ENCODE peak calls at places on chromosomes 6 and 20, in six cellular contexts. One of them, this sample, is unnamed.

GRCh38 chr6:99349620-99350141 is at the start of gene FAXC:
- DNase-seq in fibroblast of the aortic adventitia: no peak
- DNase-seq in fibroblast of mammary gland: no peak
- DNase-seq in HCEC 1CT: no peak
- DNase-seq in activated CD4-positive, alpha-beta T cell treated with anti-CD3 and anti-CD28 coated beads, Interleukin-2, amount 50 U/mL, for 1 hour: no peak
- DNase-seq in RWPE1: peak
- DNase-seq in this sample: no peak

GRCh38 chr6:161292145-161292544 is 18.3 kb upstream of the AGPAT4 start:
- DNase-seq in RWPE1: no peak
- DNase-seq in HCEC 1CT: no peak
- DNase-seq in activated CD4-positive, alpha-beta T cell treated with anti-CD3 and anti-CD28 coated beads, Interleukin-2, amount 50 U/mL, for 1 hour: no peak
- DNase-seq in fibroblast of the aortic adventitia: no peak
- DNase-seq in fibroblast of mammary gland: no peak
- DNase-seq in this sample: no peak

GRCh38 chr20:19858972-19859371 is 100.9 kb downstream of the RIN2 start:
- DNase-seq in RWPE1: no peak
- DNase-seq in activated CD4-positive, alpha-beta T cell treated with anti-CD3 and anti-CD28 coated beads, Interleukin-2, amount 50 U/mL, for 1 hour: no peak
- DNase-seq in fibroblast of mammary gland: peak
- DNase-seq in fibroblast of the aortic adventitia: peak
- DNase-seq in HCEC 1CT: peak
- DNase-seq in this sample: no peak

GRCh38 chr20:63238491-63239126 is 2.9 kb downstream of the BIRC7 start:
- DNase-seq in fibroblast of mammary gland: no peak
- DNase-seq in RWPE1: no peak
- DNase-seq in activated CD4-positive, alpha-beta T cell treated with anti-CD3 and anti-CD28 coated beads, Interleukin-2, amount 50 U/mL, for 1 hour: no peak
- DNase-seq in fibroblast of the aortic adventitia: no peak
- DNase-seq in HCEC 1CT: no peak
- DNase-seq in this sample: no peak

GRCh38 chr6:104682722-104683643 is 176.7 kb downstream of the HACE1 start:
- DNase-seq in fibroblast of mammary gland: peak
- DNase-seq in RWPE1: peak
- DNase-seq in activated CD4-positive, alpha-beta T cell treated with anti-CD3 and anti-CD28 coated beads, Interleukin-2, amount 50 U/mL, for 1 hour: peak
- DNase-seq in HCEC 1CT: peak
- DNase-seq in fibroblast of the aortic adventitia: peak
- DNase-seq in this sample: peak

GRCh38 chr20:34579191-34579661 is 20.7 kb downstream of the MAP1LC3A start:
- DNase-seq in fibroblast of the aortic adventitia: peak
- DNase-seq in HCEC 1CT: peak
- DNase-seq in RWPE1: peak
- DNase-seq in fibroblast of mammary gland: peak
- DNase-seq in activated CD4-positive, alpha-beta T cell treated with anti-CD3 and anti-CD28 coated beads, Interleukin-2, amount 50 U/mL, for 1 hour: no peak
- DNase-seq in this sample: no peak

GRCh38 chr6:165178056-165178455 is 131.3 kb downstream of the C6orf118 start:
- DNase-seq in RWPE1: peak
- DNase-seq in fibroblast of mammary gland: peak
- DNase-seq in activated CD4-positive, alpha-beta T cell treated with anti-CD3 and anti-CD28 coated beads, Interleukin-2, amount 50 U/mL, for 1 hour: no peak
- DNase-seq in fibroblast of the aortic adventitia: peak
- DNase-seq in HCEC 1CT: peak
- DNase-seq in this sample: no peak

GRCh38 chr6:25874118-25874517 is at the start of gene SLC17A3:
- DNase-seq in RWPE1: no peak
- DNase-seq in HCEC 1CT: no peak
- DNase-seq in activated CD4-positive, alpha-beta T cell treated with anti-CD3 and anti-CD28 coated beads, Interleukin-2, amount 50 U/mL, for 1 hour: no peak
- DNase-seq in fibroblast of the aortic adventitia: no peak
- DNase-seq in fibroblast of mammary gland: no peak
- DNase-seq in this sample: no peak

GRCh38 chr6:154920502-154921200 is 74.5 kb upstream of the TIAM2 start:
- DNase-seq in HCEC 1CT: no peak
- DNase-seq in fibroblast of mammary gland: peak
- DNase-seq in activated CD4-positive, alpha-beta T cell treated with anti-CD3 and anti-CD28 coated beads, Interleukin-2, amount 50 U/mL, for 1 hour: no peak
- DNase-seq in RWPE1: no peak
- DNase-seq in fibroblast of the aortic adventitia: no peak
- DNase-seq in this sample: no peak

GRCh38 chr6:169173532-169174268 is 79.9 kb downstream of the THBS2 start:
- DNase-seq in fibroblast of the aortic adventitia: no peak
- DNase-seq in activated CD4-positive, alpha-beta T cell treated with anti-CD3 and anti-CD28 coated beads, Interleukin-2, amount 50 U/mL, for 1 hour: no peak
- DNase-seq in fibroblast of mammary gland: no peak
- DNase-seq in HCEC 1CT: peak
- DNase-seq in RWPE1: peak
- DNase-seq in this sample: no peak

GRCh38 chr20:15763344-15763743 is 809.9 kb downstream of the KIF16B start:
- DNase-seq in fibroblast of the aortic adventitia: no peak
- DNase-seq in activated CD4-positive, alpha-beta T cell treated with anti-CD3 and anti-CD28 coated beads, Interleukin-2, amount 50 U/mL, for 1 hour: no peak
- DNase-seq in RWPE1: no peak
- DNase-seq in HCEC 1CT: no peak
- DNase-seq in fibroblast of mammary gland: no peak
- DNase-seq in this sample: no peak

GRCh38 chr6:136035378-136036070 is 184.0 kb downstream of the PDE7B start:
- DNase-seq in activated CD4-positive, alpha-beta T cell treated with anti-CD3 and anti-CD28 coated beads, Interleukin-2, amount 50 U/mL, for 1 hour: no peak
- DNase-seq in HCEC 1CT: peak
- DNase-seq in fibroblast of mammary gland: peak
- DNase-seq in RWPE1: no peak
- DNase-seq in fibroblast of the aortic adventitia: peak
- DNase-seq in this sample: no peak

GRCh38 chr6:24504274-24504641 is 9.5 kb downstream of the ALDH5A1 start:
- DNase-seq in RWPE1: no peak
- DNase-seq in HCEC 1CT: no peak
- DNase-seq in fibroblast of mammary gland: no peak
- DNase-seq in activated CD4-positive, alpha-beta T cell treated with anti-CD3 and anti-CD28 coated beads, Interleukin-2, amount 50 U/mL, for 1 hour: no peak
- DNase-seq in fibroblast of the aortic adventitia: no peak
- DNase-seq in this sample: no peak

GRCh38 chr6:11770546-11771466 is 7.8 kb downstream of the ADTRP start:
- DNase-seq in RWPE1: peak
- DNase-seq in fibroblast of mammary gland: peak
- DNase-seq in fibroblast of the aortic adventitia: peak
- DNase-seq in HCEC 1CT: peak
- DNase-seq in activated CD4-positive, alpha-beta T cell treated with anti-CD3 and anti-CD28 coated beads, Interleukin-2, amount 50 U/mL, for 1 hour: no peak
- DNase-seq in this sample: no peak

GRCh38 chr20:54002056-54002575 is 68.3 kb downstream of the BCAS1 start:
- DNase-seq in fibroblast of mammary gland: no peak
- DNase-seq in fibroblast of the aortic adventitia: no peak
- DNase-seq in activated CD4-positive, alpha-beta T cell treated with anti-CD3 and anti-CD28 coated beads, Interleukin-2, amount 50 U/mL, for 1 hour: no peak
- DNase-seq in RWPE1: no peak
- DNase-seq in HCEC 1CT: no peak
- DNase-seq in this sample: no peak

GRCh38 chr20:33852971-33853813 is 42.0 kb downstream of the CHMP4B start:
- DNase-seq in HCEC 1CT: no peak
- DNase-seq in fibroblast of mammary gland: peak
- DNase-seq in activated CD4-positive, alpha-beta T cell treated with anti-CD3 and anti-CD28 coated beads, Interleukin-2, amount 50 U/mL, for 1 hour: no peak
- DNase-seq in fibroblast of the aortic adventitia: no peak
- DNase-seq in RWPE1: no peak
- DNase-seq in this sample: peak

GRCh38 chr6:84536914-84537638 is 227.3 kb downstream of the TBX18 start:
- DNase-seq in fibroblast of mammary gland: peak
- DNase-seq in RWPE1: no peak
- DNase-seq in HCEC 1CT: no peak
- DNase-seq in activated CD4-positive, alpha-beta T cell treated with anti-CD3 and anti-CD28 coated beads, Interleukin-2, amount 50 U/mL, for 1 hour: no peak
- DNase-seq in fibroblast of the aortic adventitia: no peak
- DNase-seq in this sample: no peak

GRCh38 chr6:109513571-109514071 is 30.6 kb upstream of the ZBTB24 start:
- DNase-seq in fibroblast of the aortic adventitia: peak
- DNase-seq in RWPE1: no peak
- DNase-seq in HCEC 1CT: peak
- DNase-seq in fibroblast of mammary gland: peak
- DNase-seq in activated CD4-positive, alpha-beta T cell treated with anti-CD3 and anti-CD28 coated beads, Interleukin-2, amount 50 U/mL, for 1 hour: no peak
- DNase-seq in this sample: no peak

GRCh38 chr20:20363449-20364015 is 4.4 kb upstream of the INSM1 start:
- DNase-seq in RWPE1: no peak
- DNase-seq in HCEC 1CT: no peak
- DNase-seq in activated CD4-positive, alpha-beta T cell treated with anti-CD3 and anti-CD28 coated beads, Interleukin-2, amount 50 U/mL, for 1 hour: no peak
- DNase-seq in fibroblast of mammary gland: no peak
- DNase-seq in fibroblast of the aortic adventitia: no peak
- DNase-seq in this sample: no peak

GRCh38 chr6:140082867-140083297 is 708.4 kb upstream of the CITED2 start:
- DNase-seq in fibroblast of mammary gland: peak
- DNase-seq in activated CD4-positive, alpha-beta T cell treated with anti-CD3 and anti-CD28 coated beads, Interleukin-2, amount 50 U/mL, for 1 hour: no peak
- DNase-seq in fibroblast of the aortic adventitia: peak
- DNase-seq in RWPE1: peak
- DNase-seq in HCEC 1CT: peak
- DNase-seq in this sample: no peak

This sample was measured in CD4-positive, alpha-beta memory T cell.